ENCODE peak calls at places on chromosomes 7 and 10, in six cellular contexts. K, C, A, V, I and B are unnamed samples.

GRCh38 chr10:130396044-130396443 is 259.9 kb downstream of the GLRX3 start:
- DNase-seq in K (no peak), C (no peak), A (no peak), V (no peak), I (no peak), B (no peak)

GRCh38 chr7:137539111-137539715 is 195.7 kb upstream of the PTN start:
- DNase-seq in K (no peak), C (no peak), A (no peak), V (no peak), I (no peak), B (no peak)

GRCh38 chr7:149126662-149127321 is 668 bp upstream of the ZNF425 start:
- DNase-seq in K (no peak), C (peak), A (peak), V (peak), I (peak), B (peak)

GRCh38 chr10:63819753-63820347 is 298.6 kb downstream of the REEP3 start:
- DNase-seq in K (peak), C (peak), A (peak), V (peak), I (peak), B (no peak)

GRCh38 chr7:156949541-156950380 is at the start of gene NOM1:
- DNase-seq in K (peak), C (peak), A (peak), V (peak), I (peak), B (peak)

GRCh38 chr7:77439572-77439971 is 23.4 kb upstream of the GSAP start:
- DNase-seq in K (peak), C (no peak), A (peak), V (peak), I (no peak), B (peak)

GRCh38 chr10:38038107-38038931 is 27.8 kb downstream of the ZNF33A start:
- DNase-seq in K (no peak), C (no peak), A (no peak), V (no peak), I (no peak), B (no peak)

GRCh38 chr7:80218723-80219122 is 84.1 kb downstream of the GNAI1 start:
- DNase-seq in K (peak), C (no peak), A (peak), V (no peak), I (no peak), B (no peak)

GRCh38 chr10:614341-614664 is 75.2 kb downstream of the DIP2C start:
- DNase-seq in K (no peak), C (no peak), A (no peak), V (no peak), I (no peak), B (no peak)

GRCh38 chr7:91832493-91833045 is 47.9 kb downstream of the MTERF1 start:
- DNase-seq in K (no peak), C (no peak), A (no peak), V (no peak), I (no peak), B (no peak)

GRCh38 chr7:114554781-114555537 is 140.3 kb downstream of the FOXP2 start:
- DNase-seq in K (no peak), C (no peak), A (no peak), V (no peak), I (no peak), B (no peak)

GRCh38 chr7:37920619-37921339 is at the start of gene EPDR1:
- DNase-seq in K (peak), C (peak), A (peak), V (peak), I (peak), B (peak)

GRCh38 chr7:131961281-131961680 is 404.9 kb upstream of the PODXL start:
- DNase-seq in K (no peak), C (no peak), A (no peak), V (no peak), I (no peak), B (no peak)

GRCh38 chr7:137007001-137007725 is 138.7 kb downstream of the CHRM2 start:
- DNase-seq in K (no peak), C (no peak), A (no peak), V (no peak), I (no peak), B (no peak)

GRCh38 chr7:32204361-32205018 is 134.3 kb upstream of the PDE1C start:
- DNase-seq in K (peak), C (peak), A (peak), V (peak), I (peak), B (peak)

GRCh38 chr7:64884913-64885370 is 18.1 kb upstream of the ZNF273 start:
- DNase-seq in K (no peak), C (no peak), A (no peak), V (no peak), I (peak), B (peak)

DNA sequence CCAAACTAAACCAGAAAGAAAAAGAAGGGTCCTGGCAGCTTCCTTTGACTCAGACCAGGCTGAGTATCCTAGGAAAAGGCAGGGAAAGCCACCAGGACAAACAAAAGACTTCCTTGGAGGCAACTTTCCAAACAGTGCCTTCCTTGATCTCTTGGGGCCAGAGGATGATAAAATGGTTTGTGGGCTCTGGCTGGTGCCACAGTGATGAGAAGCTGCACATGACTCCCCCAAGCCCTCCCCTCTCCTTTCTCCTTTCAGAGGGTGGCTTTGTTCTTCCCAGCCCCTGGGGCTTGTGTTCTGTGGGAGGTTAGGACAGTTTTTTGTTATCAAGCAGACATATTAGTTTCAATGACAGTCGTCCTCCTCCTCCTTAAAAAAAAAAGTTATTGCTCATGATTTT is 183.2 kb downstream of the SEM1 start:
- DNase-seq in K (no peak), C (no peak), A (no peak), V (no peak), I (no peak), B (no peak)
- TF ChIP-seq EP300 in K (no peak), C (no peak), A (no peak), V (no peak), I (no peak), B (no peak)

GRCh38 chr10:74333174-74333573 is 182.2 kb downstream of the ADK start:
- DNase-seq in K (no peak), C (no peak), A (no peak), V (no peak), I (no peak), B (no peak)
- H3K27ac ChIP-seq in K (no peak), C (no peak), A (no peak), V (no peak), I (no peak), B (no peak)

GRCh38 chr7:72435913-72436480 is 23.9 kb upstream of the CALN1 start:
- DNase-seq in K (no peak), C (no peak), A (no peak), V (no peak), I (no peak), B (no peak)

GRCh38 chr7:72437610-72438009 is 25.5 kb upstream of the CALN1 start:
- DNase-seq in K (no peak), C (no peak), A (no peak), V (no peak), I (no peak), B (no peak)

GRCh38 chr7:72437061-72437460 is 24.9 kb upstream of the CALN1 start:
- DNase-seq in K (no peak), C (no peak), A (no peak), V (no peak), I (no peak), B (no peak)

GRCh38 chr7:72438491-72438890 is 26.4 kb upstream of the CALN1 start:
- DNase-seq in K (no peak), C (no peak), A (no peak), V (no peak), I (no peak), B (no peak)

DNA sequence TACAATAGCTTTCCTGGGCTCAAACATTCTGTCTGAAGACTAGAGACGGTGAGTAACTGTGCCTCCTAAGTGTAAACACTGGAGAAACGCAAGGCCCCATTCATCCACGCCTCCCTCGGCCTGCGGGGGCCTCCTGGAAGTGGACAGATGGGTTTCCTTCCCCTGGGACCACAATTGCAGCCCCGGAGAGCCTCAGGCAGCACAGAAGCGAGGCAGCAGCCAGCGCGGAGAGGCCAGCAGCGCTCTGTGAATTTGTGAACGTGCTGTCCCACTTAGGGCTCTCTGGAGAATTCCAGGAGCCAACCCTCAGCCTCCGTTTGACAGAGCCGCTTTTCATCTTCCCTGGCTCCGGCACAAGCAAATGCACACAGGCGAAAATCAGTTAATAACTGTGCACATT is 23.2 kb upstream of the CALN1 start:
- DNase-seq in K (no peak), C (no peak), A (no peak), V (no peak), I (no peak), B (no peak)
- TF ChIP-seq EP300 in K (no peak), C (no peak), A (no peak), V (no peak), I (no peak), B (no peak)

GRCh38 chr7:44981035-44981706 is 2.4 kb upstream of the MYO1G start:
- DNase-seq in K (no peak), C (no peak), A (no peak), V (no peak), I (no peak), B (no peak)
- H3K27ac ChIP-seq in K (no peak), C (no peak), A (no peak), V (peak), I (peak), B (peak)

GRCh38 chr10:103731609-103732270 is 123.6 kb downstream of the SH3PXD2A start:
- DNase-seq in K (no peak), C (no peak), A (no peak), V (no peak), I (no peak), B (no peak)

GRCh38 chr10:103733002-103733419 is 122.4 kb downstream of the SH3PXD2A start:
- DNase-seq in K (no peak), C (no peak), A (no peak), V (no peak), I (no peak), B (no peak)

GRCh38 chr10:103729851-103730250 is 125.5 kb downstream of the SH3PXD2A start:
- DNase-seq in K (no peak), C (no peak), A (no peak), V (no peak), I (no peak), B (no peak)

GRCh38 chr10:103734731-103735130 is 120.6 kb downstream of the SH3PXD2A start:
- DNase-seq in K (no peak), C (no peak), A (no peak), V (no peak), I (no peak), B (no peak)

DNA sequence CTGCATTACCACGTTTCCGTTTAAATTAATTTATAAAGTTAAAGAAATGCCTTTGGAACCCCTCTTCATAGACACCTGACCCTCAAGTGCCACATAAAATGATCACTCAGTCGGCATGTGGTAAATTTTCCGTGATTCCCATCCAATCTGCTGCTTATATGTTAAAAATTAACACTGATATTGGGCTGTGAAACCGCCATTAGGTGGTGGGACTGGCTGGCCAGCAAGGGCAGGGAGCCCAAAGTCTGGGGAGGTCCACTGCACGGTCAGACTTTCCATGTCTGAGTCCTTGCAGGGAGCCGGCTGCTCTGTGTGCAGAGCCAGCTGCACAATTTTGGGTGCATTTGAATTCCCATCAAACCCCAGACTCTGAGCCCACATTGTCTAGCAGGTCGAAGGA is 123.0 kb downstream of the SH3PXD2A start:
- DNase-seq in K (no peak), C (no peak), A (no peak), V (no peak), I (no peak), B (no peak)
- TF ChIP-seq EP300 in K (no peak), C (no peak), A (no peak), V (no peak), I (no peak), B (no peak)